ENCODE peak calls at places on chromosomes 2 and 18, in four cellular contexts. One of them, this sample, is unnamed.

GRCh38 chr18:9437049-9437448 is 38.3 kb upstream of the RALBP1 start:
- DNase-seq in GM12878: no peak
- DNase-seq in K562: no peak
- DNase-seq in HepG2: no peak
- DNase-seq in this sample: no peak

GRCh38 chr2:79860233-79861058 is 347.6 kb downstream of the CTNNA2 start:
- DNase-seq in HepG2: peak; percentile 53
- DNase-seq in GM12878: no peak
- DNase-seq in K562: peak; percentile 13
- DNase-seq in this sample: peak; percentile 6

GRCh38 chr2:152513681-152514080 is 178.7 kb downstream of the FMNL2 start:
- DNase-seq in K562: no peak
- DNase-seq in HepG2: no peak
- DNase-seq in GM12878: no peak
- DNase-seq in this sample: peak; percentile 35

GRCh38 chr2:26469092-26469710 is 8.7 kb downstream of the OTOF start:
- DNase-seq in K562: peak; percentile 87
- DNase-seq in HepG2: peak; percentile 73
- DNase-seq in GM12878: peak; percentile 25
- DNase-seq in this sample: peak; percentile 65

GRCh38 chr2:163665051-163665450 is 70.8 kb downstream of the FIGN start:
- DNase-seq in GM12878: no peak
- DNase-seq in K562: no peak
- DNase-seq in HepG2: no peak
- DNase-seq in this sample: no peak

GRCh38 chr2:127652786-127653357 is 6.9 kb downstream of the GPR17 start:
- DNase-seq in GM12878: no peak
- DNase-seq in HepG2: no peak
- DNase-seq in K562: no peak
- DNase-seq in this sample: no peak

GRCh38 chr18:43559507-43559906 is 282.2 kb upstream of the SYT4 start:
- DNase-seq in HepG2: no peak
- DNase-seq in GM12878: no peak
- DNase-seq in K562: no peak
- DNase-seq in this sample: no peak

GRCh38 chr2:27375513-27376099 is 4.9 kb downstream of the ZNF513 start:
- DNase-seq in GM12878: no peak
- DNase-seq in HepG2: no peak
- DNase-seq in K562: no peak
- DNase-seq in this sample: no peak

GRCh38 chr2:38301340-38301968 is 75.6 kb downstream of the ATL2 start:
- DNase-seq in K562: no peak
- DNase-seq in GM12878: peak; percentile 48
- DNase-seq in HepG2: no peak
- DNase-seq in this sample: no peak

GRCh38 chr2:96102596-96103387 is 13.6 kb downstream of the ADRA2B start:
- DNase-seq in K562: no peak
- DNase-seq in GM12878: no peak
- DNase-seq in HepG2: no peak
- DNase-seq in this sample: no peak

GRCh38 chr2:86185517-86186212 is 9.6 kb downstream of the IMMT start:
- DNase-seq in K562: no peak
- DNase-seq in GM12878: no peak
- DNase-seq in HepG2: no peak
- DNase-seq in this sample: no peak

GRCh38 chr2:159921752-159922404 is 123.9 kb upstream of the CD302 start:
- DNase-seq in K562: peak; percentile 73
- DNase-seq in GM12878: no peak
- DNase-seq in HepG2: peak; percentile 61
- DNase-seq in this sample: peak; percentile 41

GRCh38 chr2:61670591-61671503 is 132.7 kb upstream of the XPO1 start:
- DNase-seq in K562: peak; percentile 23
- DNase-seq in HepG2: no peak
- DNase-seq in GM12878: peak; percentile 46
- DNase-seq in this sample: peak; percentile 42

GRCh38 chr2:237931205-237931721 is 35.6 kb upstream of the UBE2F start:
- DNase-seq in K562: no peak
- DNase-seq in GM12878: no peak
- DNase-seq in HepG2: no peak
- DNase-seq in this sample: no peak

DNA sequence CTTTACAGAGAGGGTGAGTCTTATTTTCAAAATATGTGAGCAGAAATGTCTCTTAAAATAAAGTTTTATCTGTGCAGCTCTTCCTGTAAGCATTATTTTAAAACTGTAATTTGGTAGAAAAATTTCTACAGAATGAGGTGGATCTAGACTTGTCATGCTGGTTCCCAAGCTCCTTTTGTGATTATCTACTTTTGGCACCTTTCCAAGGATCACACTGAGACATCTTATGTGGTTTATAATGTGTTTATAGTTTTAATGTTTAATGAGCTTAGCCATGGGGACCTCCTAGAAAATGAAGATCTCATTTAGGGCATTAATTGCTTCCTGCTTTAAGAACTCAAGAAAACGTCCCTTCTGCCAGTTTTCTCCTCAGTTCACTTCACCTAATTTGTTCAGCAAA is 468.5 kb downstream of the SUCLG1 start:
- DNase-seq in GM12878: no peak
- DNase-seq in HepG2: no peak
- DNase-seq in K562: peak; percentile 16
- DNase-seq in this sample: no peak
- TF ChIP-seq CHD4 in GM12878: no peak
- TF ChIP-seq CHD4 in HepG2: no peak
- TF ChIP-seq CHD4 in K562: no peak
- TF ChIP-seq CHD4 in this sample: no peak

DNA sequence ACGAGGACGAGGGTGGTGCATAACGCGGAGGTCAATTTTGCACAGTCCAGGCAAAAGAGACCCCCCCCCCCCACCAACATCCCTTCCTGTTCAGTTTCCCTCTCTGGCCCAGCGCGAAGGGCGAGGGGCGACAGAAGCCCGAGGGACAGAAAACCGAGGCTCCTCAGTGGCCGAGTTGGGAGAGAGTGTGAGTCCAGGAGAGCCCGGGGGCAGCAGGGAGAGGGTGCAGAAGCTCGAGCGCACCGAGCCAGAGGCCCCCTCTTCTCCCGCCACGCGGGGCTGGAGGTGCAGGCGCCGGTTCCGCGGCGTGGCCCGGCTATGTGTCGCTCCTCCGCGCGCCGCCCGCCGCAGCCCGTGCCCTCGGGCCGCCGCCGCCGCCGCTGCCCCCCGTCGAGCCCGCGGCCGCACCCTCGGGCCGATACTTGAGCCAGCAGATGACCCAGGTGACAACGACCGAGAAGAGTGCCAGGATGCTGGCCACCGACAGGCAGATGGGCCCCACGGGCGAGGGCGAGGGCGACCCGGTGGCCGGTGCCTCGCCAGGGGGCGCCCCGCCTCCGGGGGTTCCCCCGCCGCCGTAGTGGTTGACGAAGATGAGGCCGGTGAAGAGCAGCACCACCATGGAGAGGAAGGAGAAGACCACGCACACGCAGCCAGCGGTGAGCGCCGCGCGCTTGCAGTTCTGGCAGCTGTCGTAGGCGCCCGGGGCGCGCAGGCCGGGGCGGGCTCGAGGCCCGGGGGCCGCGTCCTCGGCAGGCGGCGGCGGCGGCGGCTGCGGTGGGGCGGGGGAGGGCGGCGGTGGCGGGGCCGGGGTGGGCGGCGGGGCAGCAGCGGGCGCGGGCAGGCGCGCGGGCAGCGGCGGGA is 20.1 kb upstream of the PAX3 start:
- DNase-seq in K562: no peak
- DNase-seq in HepG2: no peak
- DNase-seq in GM12878: no peak
- DNase-seq in this sample: peak; percentile 46
- TF ChIP-seq CHD4 in K562: no peak
- TF ChIP-seq CHD4 in HepG2: no peak
- TF ChIP-seq CHD4 in GM12878: no peak
- TF ChIP-seq CHD4 in this sample: no peak

DNA sequence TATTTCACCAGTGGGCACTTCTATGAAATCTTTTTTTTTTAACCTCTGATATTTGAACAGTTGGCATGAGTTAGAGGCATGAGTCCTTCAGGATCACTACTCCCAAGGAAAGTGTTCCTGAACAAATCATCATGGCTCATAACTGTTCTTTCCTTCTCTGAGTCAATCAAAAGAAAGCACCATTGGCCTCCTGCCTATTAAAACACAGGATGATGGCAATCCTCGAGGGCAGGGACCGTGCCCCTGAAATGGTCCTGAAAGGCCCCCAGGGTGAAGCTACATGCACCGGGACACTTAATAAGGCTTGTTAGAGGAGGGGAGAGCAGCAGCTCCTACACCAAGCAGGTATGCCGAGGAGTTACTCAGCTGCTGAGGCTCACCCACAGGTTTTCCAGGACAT is 43.5 kb downstream of the SLC14A2 start:
- DNase-seq in K562: no peak
- DNase-seq in HepG2: no peak
- DNase-seq in GM12878: no peak
- DNase-seq in this sample: no peak
- TF ChIP-seq CHD4 in K562: no peak
- TF ChIP-seq CHD4 in HepG2: no peak
- TF ChIP-seq CHD4 in GM12878: no peak
- TF ChIP-seq CHD4 in this sample: no peak

GRCh38 chr2:238942941-238943715 is 95.2 kb downstream of the TWIST2 start:
- DNase-seq in HepG2: no peak
- DNase-seq in GM12878: no peak
- DNase-seq in K562: no peak
- DNase-seq in this sample: no peak

GRCh38 chr2:238947243-238947760 is 99.4 kb downstream of the TWIST2 start:
- DNase-seq in HepG2: no peak
- DNase-seq in K562: no peak
- DNase-seq in GM12878: no peak
- DNase-seq in this sample: no peak

GRCh38 chr2:238946586-238947242 is 98.8 kb downstream of the TWIST2 start:
- DNase-seq in GM12878: no peak
- DNase-seq in HepG2: no peak
- DNase-seq in K562: no peak
- DNase-seq in this sample: no peak

GRCh38 chr2:238947920-238948710 is 100.2 kb downstream of the TWIST2 start:
- DNase-seq in K562: no peak
- DNase-seq in GM12878: no peak
- DNase-seq in HepG2: peak; percentile 28
- DNase-seq in this sample: peak; percentile 59

GRCh38 chr2:238945433-238946150 is 97.7 kb downstream of the TWIST2 start:
- DNase-seq in K562: peak; percentile 11
- DNase-seq in GM12878: no peak
- DNase-seq in HepG2: peak; percentile 29
- DNase-seq in this sample: peak; percentile 45
- TF ChIP-seq CHD4 in K562: no peak
- TF ChIP-seq CHD4 in GM12878: no peak
- TF ChIP-seq CHD4 in HepG2: no peak
- TF ChIP-seq CHD4 in this sample: no peak

GRCh38 chr2:223460774-223461211 is 141.4 kb downstream of the SCG2 start:
- DNase-seq in GM12878: no peak
- DNase-seq in HepG2: no peak
- DNase-seq in K562: no peak
- DNase-seq in this sample: peak; percentile 37
- TF ChIP-seq CHD4 in GM12878: no peak
- TF ChIP-seq CHD4 in HepG2: no peak
- TF ChIP-seq CHD4 in K562: no peak
- TF ChIP-seq CHD4 in this sample: no peak

GRCh38 chr2:56981554-56981953 is 797.8 kb downstream of the CCDC85A start:
- DNase-seq in HepG2: no peak
- DNase-seq in GM12878: no peak
- DNase-seq in K562: no peak
- DNase-seq in this sample: no peak
- TF ChIP-seq CHD4 in HepG2: no peak
- TF ChIP-seq CHD4 in GM12878: no peak
- TF ChIP-seq CHD4 in K562: no peak
- TF ChIP-seq CHD4 in this sample: no peak

DNA sequence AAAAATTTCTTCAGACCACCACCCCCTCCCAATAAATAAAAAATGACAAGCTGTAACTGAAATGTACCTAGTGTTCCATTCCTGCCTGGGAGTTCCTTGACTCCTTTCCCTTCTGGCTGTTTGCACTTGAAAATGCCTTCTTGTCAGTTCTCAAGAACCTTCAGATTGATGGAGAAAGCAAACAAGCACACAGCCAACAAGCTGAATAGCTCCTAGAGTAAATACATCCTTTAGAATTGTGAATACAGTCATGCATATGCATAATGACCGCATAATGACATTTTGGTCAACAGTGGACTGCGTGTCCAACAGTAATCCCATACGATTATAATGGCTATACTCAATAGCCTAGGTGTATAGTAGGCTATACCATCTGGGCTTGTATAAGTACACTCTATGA is 97.0 kb downstream of the LYPD6 start:
- DNase-seq in K562: no peak
- DNase-seq in GM12878: no peak
- DNase-seq in HepG2: no peak
- DNase-seq in this sample: no peak
- TF ChIP-seq CHD4 in K562: no peak
- TF ChIP-seq CHD4 in GM12878: no peak
- TF ChIP-seq CHD4 in HepG2: no peak
- TF ChIP-seq CHD4 in this sample: no peak

GRCh38 chr18:63273170-63273925 is 46.2 kb downstream of the BCL2 start:
- DNase-seq in K562: no peak
- DNase-seq in GM12878: no peak
- DNase-seq in HepG2: no peak
- DNase-seq in this sample: no peak

GRCh38 chr18:63272638-63273037 is 46.9 kb downstream of the BCL2 start:
- DNase-seq in K562: no peak
- DNase-seq in GM12878: no peak
- DNase-seq in HepG2: no peak
- DNase-seq in this sample: no peak

GRCh38 chr18:63266888-63267790 is 52.4 kb downstream of the BCL2 start:
- DNase-seq in GM12878: no peak
- DNase-seq in HepG2: no peak
- DNase-seq in K562: no peak
- DNase-seq in this sample: no peak

GRCh38 chr18:63267990-63268721 is 51.4 kb downstream of the BCL2 start:
- DNase-seq in K562: no peak
- DNase-seq in GM12878: no peak
- DNase-seq in HepG2: no peak
- DNase-seq in this sample: no peak

DNA sequence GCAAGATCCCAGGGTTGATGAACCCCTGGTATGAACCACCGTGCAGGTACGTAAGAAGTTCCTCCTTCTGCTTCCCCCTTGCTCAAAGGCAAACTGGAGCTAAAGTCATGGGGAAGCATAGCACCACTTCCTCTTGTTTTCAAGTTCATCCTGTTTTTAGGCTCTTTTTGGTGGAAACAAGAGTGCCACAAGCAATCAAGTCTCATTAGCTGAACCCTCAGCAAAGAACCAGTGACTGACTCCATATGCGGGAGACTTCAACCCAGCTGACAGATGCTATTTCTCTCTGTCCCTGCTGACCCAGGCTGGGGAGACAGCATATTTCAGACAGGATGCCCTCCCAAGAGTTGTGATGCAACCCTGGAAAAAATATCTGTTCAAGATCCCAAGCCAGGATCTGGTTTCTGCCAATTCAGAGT is 47.7 kb downstream of the BCL2 start:
- DNase-seq in GM12878: no peak
- DNase-seq in HepG2: no peak
- DNase-seq in K562: no peak
- DNase-seq in this sample: no peak
- TF ChIP-seq CHD4 in GM12878: no peak
- TF ChIP-seq CHD4 in HepG2: no peak
- TF ChIP-seq CHD4 in K562: no peak
- TF ChIP-seq CHD4 in this sample: no peak

This sample was measured in A549.